ENCODE peak calls at places on chromosome 20, in four cellular contexts. R, Z, J and W are unnamed samples.

GRCh38 chr20:31740208-31740607 is 1.1 kb downstream of the TPX2 start:
- DNase-seq in J (no peak), R (no peak), Z (peak), W (no peak)

GRCh38 chr20:19628570-19629134 is 129.4 kb upstream of the RIN2 start:
- DNase-seq in Z (peak), J (no peak), R (no peak), W (peak)

GRCh38 chr20:3900187-3900604 is 11.0 kb downstream of the PANK2 start:
- DNase-seq in R (no peak), Z (no peak), J (no peak), W (no peak)

GRCh38 chr20:42895062-42895461 is 294.6 kb downstream of the PTPRT start:
- DNase-seq in Z (no peak), R (no peak), J (no peak), W (no peak)

GRCh38 chr20:43993552-43993951 is 78.9 kb downstream of the TOX2 start:
- DNase-seq in Z (no peak), R (no peak), J (no peak), W (no peak)

GRCh38 chr20:17646209-17646717 is 35.8 kb downstream of the RRBP1 start:
- DNase-seq in Z (no peak), R (peak), J (no peak), W (no peak)

GRCh38 chr20:11305406-11305805 is 612.3 kb upstream of the BTBD3 start:
- DNase-seq in Z (no peak), J (no peak), R (no peak), W (no peak)

GRCh38 chr20:39213476-39214145 is 251.5 kb downstream of the DHX35 start:
- DNase-seq in R (no peak), Z (no peak), J (no peak), W (no peak)

GRCh38 chr20:44448753-44449546 is 26.7 kb upstream of the TTPAL start:
- DNase-seq in R (no peak), J (no peak), Z (no peak), W (no peak)

GRCh38 chr20:47713941-47714450 is 71.3 kb downstream of the SULF2 start:
- DNase-seq in Z (no peak), J (no peak), R (peak), W (no peak)

GRCh38 chr20:53922901-53923314 is 147.5 kb downstream of the BCAS1 start:
- DNase-seq in R (no peak), Z (peak), J (no peak), W (no peak)

GRCh38 chr20:45098096-45098773 is 2.7 kb downstream of the KCNS1 start:
- DNase-seq in R (no peak), Z (peak), J (no peak), W (no peak)

GRCh38 chr20:24664266-24664986 is 195.0 kb downstream of the SYNDIG1 start:
- DNase-seq in R (no peak), J (no peak), Z (no peak), W (no peak)

GRCh38 chr20:33796263-33796906 is 14.8 kb upstream of the CHMP4B start:
- DNase-seq in R (no peak), Z (no peak), J (no peak), W (no peak)

GRCh38 chr20:46122071-46122470 is 4.0 kb downstream of the CD40 start:
- DNase-seq in Z (peak), J (no peak), R (no peak), W (peak)

GRCh38 chr20:53774487-53775203 is 181.0 kb upstream of the ZNF217 start:
- DNase-seq in R (no peak), J (no peak), Z (peak), W (peak)

GRCh38 chr20:824490-824889 is 9.0 kb upstream of the FAM110A start:
- DNase-seq in J (no peak), R (no peak), Z (no peak), W (no peak)

GRCh38 chr20:47818466-47818865 is 33.2 kb upstream of the SULF2 start:
- DNase-seq in Z (no peak), J (no peak), R (no peak), W (no peak)

GRCh38 chr20:16293590-16293989 is 279.7 kb downstream of the KIF16B start:
- DNase-seq in R (no peak), J (no peak), Z (no peak), W (no peak)

GRCh38 chr20:37298190-37298939 is 8.9 kb downstream of the MANBAL start:
- DNase-seq in Z (peak), R (peak), J (no peak), W (no peak)

GRCh38 chr20:63009988-63010769 is 3.4 kb upstream of the BHLHE23 start:
- DNase-seq in R (no peak), Z (no peak), J (no peak), W (no peak)

GRCh38 chr20:63007722-63008488 is 1.1 kb upstream of the BHLHE23 start:
- DNase-seq in R (no peak), Z (no peak), J (no peak), W (no peak)

GRCh38 chr20:63009044-63009961 is 2.5 kb upstream of the BHLHE23 start:
- DNase-seq in Z (peak), J (peak), R (peak), W (peak)

GRCh38 chr20:63007472-63007721 is 633 bp upstream of the BHLHE23 start:
- DNase-seq in J (no peak), Z (no peak), R (no peak), W (no peak)

GRCh38 chr20:63008541-63009043 is 1.8 kb upstream of the BHLHE23 start:
- DNase-seq in J (no peak), Z (no peak), R (no peak), W (no peak)
- H3K4me3 ChIP-seq in J (no peak), Z (no peak), R (no peak), W (no peak)

DNA sequence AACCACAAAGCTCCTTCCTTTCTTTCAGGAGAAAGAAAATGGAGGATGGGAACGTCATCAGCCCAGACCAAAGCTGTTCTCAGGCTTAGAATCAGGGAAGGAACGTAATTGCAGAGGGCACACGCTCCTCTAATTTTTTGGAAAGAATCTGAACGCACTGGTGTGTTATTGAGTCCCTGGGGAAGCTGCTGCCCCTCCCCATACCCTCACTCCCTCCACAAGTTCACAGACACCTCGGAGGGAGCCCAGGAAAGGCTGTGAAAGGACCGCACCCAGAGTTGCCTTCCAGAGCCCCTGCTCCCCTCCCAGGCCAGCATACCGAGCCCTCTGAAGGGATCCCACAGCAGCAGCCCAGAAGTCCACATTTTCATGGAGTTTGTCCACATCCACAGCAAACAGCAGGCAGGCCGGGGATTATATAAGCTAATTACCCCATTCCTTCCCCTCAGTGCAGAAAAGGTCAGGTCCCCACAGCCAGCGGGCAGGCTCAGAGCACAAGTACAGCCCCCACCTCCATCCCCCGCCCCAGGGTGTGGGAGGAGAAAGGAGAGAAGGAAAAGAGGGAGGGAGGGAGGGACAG is 53.7 kb downstream of the ANKRD60 start:
- DNase-seq in Z (no peak), J (no peak), R (peak), W (no peak)
- H3K4me3 ChIP-seq in Z (no peak), J (no peak), R (peak), W (no peak)

GRCh38 chr20:2508631-2509467 is at the start of gene ZNF343:
- DNase-seq in R (peak), Z (peak), J (peak), W (peak)

GRCh38 chr20:2509468-2509781 is 710 bp upstream of the ZNF343 start:
- DNase-seq in Z (no peak), J (no peak), R (no peak), W (no peak)

GRCh38 chr20:2507875-2508630 is 662 bp downstream of the ZNF343 start:
- DNase-seq in Z (peak), R (no peak), J (peak), W (no peak)

GRCh38 chr20:2507464-2507863 is 1.3 kb downstream of the ZNF343 start:
- DNase-seq in Z (peak), R (no peak), J (no peak), W (no peak)

DNA sequence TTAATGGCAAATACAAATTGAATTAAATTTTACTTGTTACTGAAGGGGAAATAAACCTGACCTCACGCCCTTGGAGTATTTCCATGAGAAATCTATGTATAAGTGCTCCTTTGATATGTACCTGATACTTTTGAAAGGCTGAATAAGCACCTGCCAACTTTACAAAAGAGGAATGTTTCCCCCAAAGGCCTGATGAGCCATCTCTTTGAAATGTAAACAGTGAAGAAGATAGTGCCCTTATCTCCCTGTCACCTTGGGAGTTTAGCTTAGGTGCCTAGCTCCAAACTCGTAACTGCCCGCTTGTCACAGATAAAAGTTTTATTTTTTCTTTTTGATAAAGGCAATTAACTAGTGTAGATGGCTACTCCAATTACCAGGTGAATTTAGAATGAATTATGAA is 1.1 kb upstream of the ZNF343 start:
- DNase-seq in J (no peak), R (no peak), Z (no peak), W (no peak)
- H3K4me3 ChIP-seq in J (peak), R (peak), Z (no peak), W (peak)

GRCh38 chr20:59402697-59403096 is 102.3 kb downstream of the EDN3 start:
- DNase-seq in R (no peak), J (no peak), Z (no peak), W (no peak)
- H3K4me3 ChIP-seq in R (no peak), J (peak), Z (no peak), W (no peak)